ENCODE peak calls at places on chromosomes 11 and 22, in four cellular contexts. E is kidney epithelial cell, V is astrocyte of the cerebellum, W is COR-L47. Q is an unnamed sample.

GRCh38 chr22:17366830-17367229 is 2.4 kb upstream of the CECR2 start:
- DNase-seq in V (no peak), E (no peak), W (no peak), Q (peak; percentile 78)

GRCh38 chr22:30565341-30565740 is 9.1 kb downstream of the GAL3ST1 start:
- DNase-seq in E (no peak), V (no peak), W (no peak), Q (no peak)

GRCh38 chr22:45218974-45219373 is 21.7 kb downstream of the KIAA0930 start:
- DNase-seq in W (no peak), V (no peak), E (no peak), Q (no peak)

GRCh38 chr11:134079317-134079716 is 10.4 kb downstream of the JAM3 start:
- DNase-seq in E (no peak), V (no peak), W (no peak), Q (no peak)

GRCh38 chr11:119100246-119100959 is 1.2 kb downstream of the DPAGT1 start:
- DNase-seq in E (no peak), V (no peak), W (no peak), Q (no peak)

GRCh38 chr11:2263012-2263565 is 7.3 kb downstream of the ASCL2 start:
- DNase-seq in V (no peak), W (no peak), E (no peak), Q (peak; percentile 31)

GRCh38 chr11:116231540-116231939 is 541.2 kb downstream of the BUD13 start:
- DNase-seq in V (no peak), W (no peak), E (no peak), Q (peak; percentile 31)

GRCh38 chr11:113387605-113388211 is at the start of gene ANKK1:
- DNase-seq in V (no peak), W (no peak), E (no peak), Q (no peak)

GRCh38 chr11:73001615-73002014 is 140.5 kb downstream of the FCHSD2 start:
- DNase-seq in E (no peak), W (peak; percentile 85), V (no peak), Q (no peak)

GRCh38 chr11:7668464-7668863 is 4.8 kb downstream of the CYB5R2 start:
- DNase-seq in W (no peak), V (no peak), E (no peak), Q (no peak)

GRCh38 chr22:37986371-37986770 is 2.0 kb upstream of the SOX10 start:
- DNase-seq in V (no peak), W (no peak), E (no peak), Q (no peak)

GRCh38 chr11:63882555-63883242 is 34.3 kb downstream of the RCOR2 start:
- DNase-seq in V (no peak), W (no peak), E (no peak), Q (no peak)

GRCh38 chr11:75371930-75372876 is 20.7 kb upstream of the ARRB1 start:
- DNase-seq in E (no peak), W (peak; percentile 58), V (no peak), Q (peak; percentile 48)

GRCh38 chr11:39678996-39679395 is 1780.5 kb downstream of the LRRC4C start:
- DNase-seq in E (peak; percentile 12), W (no peak), V (peak; percentile 15), Q (no peak)

GRCh38 chr22:31613286-31613903 is 48.6 kb downstream of the PISD start:
- DNase-seq in V (no peak), W (no peak), E (no peak), Q (peak; percentile 74)

GRCh38 chr11:80841716-80842115 is 1400.9 kb upstream of the TENM4 start:
- DNase-seq in W (no peak), V (no peak), E (no peak), Q (no peak)

GRCh38 chr22:41563051-41563711 is 2.4 kb downstream of the CSDC2 start:
- DNase-seq in W (no peak), V (no peak), E (peak; percentile 68), Q (no peak)

GRCh38 chr11:122765487-122766131 is 72.7 kb upstream of the CRTAM start:
- DNase-seq in V (no peak), W (no peak), E (peak; percentile 25), Q (no peak)

GRCh38 chr11:114375052-114375451 is 25.3 kb downstream of the C11orf71 start:
- DNase-seq in V (no peak), W (no peak), E (no peak), Q (no peak)

GRCh38 chr11:2576536-2576935 is 123.3 kb downstream of the KCNQ1OT1 start:
- DNase-seq in V (no peak), E (no peak), W (no peak), Q (no peak)

GRCh38 chr11:86678823-86679222 is 6.4 kb upstream of the ME3 start:
- DNase-seq in V (no peak), W (no peak), E (peak; percentile 93), Q (no peak)

GRCh38 chr11:5043385-5043784 is 2.9 kb upstream of the OR52J3 start:
- DNase-seq in W (no peak), E (no peak), V (no peak), Q (no peak)

GRCh38 chr22:23357028-23357427 is 176.7 kb downstream of the BCR start:
- DNase-seq in E (no peak), W (no peak), V (no peak), Q (no peak)

GRCh38 chr22:39296535-39296934 is 22.9 kb downstream of the RPL3 start:
- DNase-seq in W (no peak), E (no peak), V (no peak), Q (no peak)

GRCh38 chr11:8263109-8263768 is 439 bp downstream of the LMO1 start:
- DNase-seq in V (no peak), E (no peak), W (no peak), Q (peak; percentile 85)

GRCh38 chr11:121439337-121439736 is 12.8 kb upstream of the SORL1 start:
- DNase-seq in W (no peak), V (no peak), E (no peak), Q (no peak)

GRCh38 chr11:27161071-27161470 is 120.5 kb downstream of the BBOX1 start:
- DNase-seq in E (no peak), V (no peak), W (no peak), Q (no peak)

GRCh38 chr11:20274031-20274430 is 89.5 kb upstream of the HTATIP2 start:
- DNase-seq in V (no peak), W (no peak), E (no peak), Q (no peak)

GRCh38 chr22:44623771-44624510 is 78.1 kb upstream of the PRR5 start:
- DNase-seq in W (peak; percentile 20), V (no peak), E (no peak), Q (no peak)

GRCh38 chr11:8871283-8871775 is 39.7 kb upstream of the AKIP1 start:
- DNase-seq in E (peak; percentile 52), V (peak; percentile 90), W (no peak), Q (peak; percentile 65)

GRCh38 chr11:72570893-72571741 is 103.1 kb downstream of the PDE2A start:
- DNase-seq in W (no peak), V (no peak), E (no peak), Q (no peak)

GRCh38 chr11:75566763-75567279 is 4.8 kb downstream of the SERPINH1 start:
- DNase-seq in E (no peak), V (no peak), W (no peak), Q (no peak)

GRCh38 chr22:16967453-16968217 is 40.4 kb downstream of the GAB4 start:
- DNase-seq in V (no peak), W (no peak), E (no peak), Q (no peak)

GRCh38 chr11:65298655-65299179 is 15.9 kb upstream of the CDC42EP2 start:
- DNase-seq in V (no peak), W (no peak), E (no peak), Q (no peak)

GRCh38 chr22:46984751-46985506 is 222.5 kb downstream of the TBC1D22A start:
- DNase-seq in V (peak; percentile 63), E (no peak), W (peak; percentile 91), Q (no peak)

GRCh38 chr11:22703561-22703960 is 37.1 kb downstream of the GAS2 start:
- DNase-seq in V (peak; percentile 2), E (peak; percentile 42), W (no peak), Q (no peak)

GRCh38 chr22:44569516-44569915 is 71.5 kb upstream of the RTL6 start:
- DNase-seq in W (no peak), E (no peak), V (no peak), Q (no peak)

GRCh38 chr11:12291313-12291712 is 86.1 kb upstream of the PARVA start:
- DNase-seq in W (no peak), E (no peak), V (no peak), Q (no peak)

GRCh38 chr11:29343465-29344333 is 673.1 kb downstream of the KCNA4 start:
- DNase-seq in V (no peak), W (peak; percentile 8), E (no peak), Q (no peak)

Q was measured in upper lobe of left lung.